ENCODE peak calls at places on chromosomes 12 and 14, in seven cellular contexts. One of them, this sample, is unnamed.

GRCh38 chr14:88346048-88346639 is 23.1 kb upstream of the KCNK10 start:
- DNase-seq in brain microvascular endothelial cell: no peak
- DNase-seq in PC-3: peak
- DNase-seq in fibroblast of mammary gland: no peak
- DNase-seq in tibial artery: no peak
- DNase-seq in AG04450: no peak
- DNase-seq in NB4: no peak
- DNase-seq in this sample: no peak

GRCh38 chr12:54220567-54220966 is 31.8 kb upstream of the SMUG1 start:
- DNase-seq in brain microvascular endothelial cell: no peak
- DNase-seq in PC-3: no peak
- DNase-seq in fibroblast of mammary gland: no peak
- DNase-seq in tibial artery: no peak
- DNase-seq in AG04450: no peak
- DNase-seq in NB4: no peak
- DNase-seq in this sample: no peak

GRCh38 chr12:20339060-20339459 is 29.3 kb upstream of the PDE3A start:
- DNase-seq in brain microvascular endothelial cell: peak
- DNase-seq in PC-3: no peak
- DNase-seq in fibroblast of mammary gland: no peak
- DNase-seq in tibial artery: no peak
- DNase-seq in AG04450: no peak
- DNase-seq in NB4: no peak
- DNase-seq in this sample: no peak

GRCh38 chr14:103209054-103209453 is 85.8 kb downstream of the TNFAIP2 start:
- DNase-seq in brain microvascular endothelial cell: no peak
- DNase-seq in PC-3: no peak
- DNase-seq in fibroblast of mammary gland: no peak
- DNase-seq in tibial artery: no peak
- DNase-seq in AG04450: no peak
- DNase-seq in NB4: no peak
- DNase-seq in this sample: no peak

GRCh38 chr12:104628338-104629135 is 171.8 kb downstream of the CHST11 start:
- DNase-seq in brain microvascular endothelial cell: no peak
- DNase-seq in PC-3: no peak
- DNase-seq in fibroblast of mammary gland: no peak
- DNase-seq in tibial artery: no peak
- DNase-seq in AG04450: no peak
- DNase-seq in NB4: no peak
- DNase-seq in this sample: no peak

GRCh38 chr12:130920711-130921381 is 32.9 kb upstream of the ADGRD1 start:
- DNase-seq in brain microvascular endothelial cell: peak
- DNase-seq in PC-3: no peak
- DNase-seq in fibroblast of mammary gland: peak
- DNase-seq in tibial artery: peak
- DNase-seq in AG04450: no peak
- DNase-seq in NB4: no peak
- DNase-seq in this sample: peak

GRCh38 chr12:18888062-18888461 is 150.1 kb downstream of the CAPZA3 start:
- DNase-seq in brain microvascular endothelial cell: no peak
- DNase-seq in PC-3: no peak
- DNase-seq in fibroblast of mammary gland: no peak
- DNase-seq in tibial artery: no peak
- DNase-seq in AG04450: no peak
- DNase-seq in NB4: no peak
- DNase-seq in this sample: no peak

GRCh38 chr14:52068741-52069616 is at the start of gene NID2:
- DNase-seq in brain microvascular endothelial cell: peak
- DNase-seq in PC-3: peak
- DNase-seq in fibroblast of mammary gland: peak
- DNase-seq in tibial artery: peak
- DNase-seq in AG04450: peak
- DNase-seq in NB4: no peak
- DNase-seq in this sample: peak

GRCh38 chr14:49363926-49364751 is 222.0 kb downstream of the RPS29 start:
- DNase-seq in brain microvascular endothelial cell: no peak
- DNase-seq in PC-3: no peak
- DNase-seq in fibroblast of mammary gland: no peak
- DNase-seq in tibial artery: no peak
- DNase-seq in AG04450: no peak
- DNase-seq in NB4: peak
- DNase-seq in this sample: no peak

GRCh38 chr12:52401926-52402325 is 4.2 kb downstream of the KRT82 start:
- DNase-seq in brain microvascular endothelial cell: no peak
- DNase-seq in PC-3: no peak
- DNase-seq in fibroblast of mammary gland: peak
- DNase-seq in tibial artery: no peak
- DNase-seq in AG04450: no peak
- DNase-seq in NB4: no peak
- DNase-seq in this sample: no peak

GRCh38 chr12:66596189-66596588 is 82.7 kb downstream of the GRIP1 start:
- DNase-seq in brain microvascular endothelial cell: no peak
- DNase-seq in PC-3: peak
- DNase-seq in fibroblast of mammary gland: peak
- DNase-seq in tibial artery: no peak
- DNase-seq in AG04450: no peak
- DNase-seq in NB4: no peak
- DNase-seq in this sample: no peak

GRCh38 chr14:87888136-87888999 is 104.6 kb downstream of the GALC start:
- DNase-seq in brain microvascular endothelial cell: no peak
- DNase-seq in PC-3: peak
- DNase-seq in fibroblast of mammary gland: peak
- DNase-seq in tibial artery: peak
- DNase-seq in AG04450: no peak
- DNase-seq in NB4: peak
- DNase-seq in this sample: no peak

GRCh38 chr12:122949816-122950215 is 16.4 kb downstream of the ABCB9 start:
- DNase-seq in brain microvascular endothelial cell: no peak
- DNase-seq in PC-3: no peak
- DNase-seq in fibroblast of mammary gland: no peak
- DNase-seq in tibial artery: no peak
- DNase-seq in AG04450: no peak
- DNase-seq in NB4: no peak
- DNase-seq in this sample: no peak

GRCh38 chr14:93914278-93914677 is 12.9 kb upstream of the FAM181A start:
- DNase-seq in brain microvascular endothelial cell: no peak
- DNase-seq in PC-3: no peak
- DNase-seq in fibroblast of mammary gland: no peak
- DNase-seq in tibial artery: no peak
- DNase-seq in AG04450: no peak
- DNase-seq in NB4: no peak
- DNase-seq in this sample: no peak

GRCh38 chr14:100263141-100263540 is 24.2 kb downstream of the YY1 start:
- DNase-seq in brain microvascular endothelial cell: no peak
- DNase-seq in PC-3: no peak
- DNase-seq in fibroblast of mammary gland: peak
- DNase-seq in tibial artery: no peak
- DNase-seq in AG04450: no peak
- DNase-seq in NB4: no peak
- DNase-seq in this sample: no peak

GRCh38 chr12:93982847-93983315 is 165.5 kb upstream of the PLXNC1 start:
- DNase-seq in brain microvascular endothelial cell: peak
- DNase-seq in PC-3: peak
- DNase-seq in fibroblast of mammary gland: peak
- DNase-seq in tibial artery: no peak
- DNase-seq in AG04450: peak
- DNase-seq in NB4: peak
- DNase-seq in this sample: no peak

GRCh38 chr14:59677771-59678211 is 101.2 kb upstream of the CCDC175 start:
- DNase-seq in brain microvascular endothelial cell: no peak
- DNase-seq in PC-3: no peak
- DNase-seq in fibroblast of mammary gland: no peak
- DNase-seq in tibial artery: peak
- DNase-seq in AG04450: peak
- DNase-seq in NB4: no peak
- DNase-seq in this sample: no peak

DNA sequence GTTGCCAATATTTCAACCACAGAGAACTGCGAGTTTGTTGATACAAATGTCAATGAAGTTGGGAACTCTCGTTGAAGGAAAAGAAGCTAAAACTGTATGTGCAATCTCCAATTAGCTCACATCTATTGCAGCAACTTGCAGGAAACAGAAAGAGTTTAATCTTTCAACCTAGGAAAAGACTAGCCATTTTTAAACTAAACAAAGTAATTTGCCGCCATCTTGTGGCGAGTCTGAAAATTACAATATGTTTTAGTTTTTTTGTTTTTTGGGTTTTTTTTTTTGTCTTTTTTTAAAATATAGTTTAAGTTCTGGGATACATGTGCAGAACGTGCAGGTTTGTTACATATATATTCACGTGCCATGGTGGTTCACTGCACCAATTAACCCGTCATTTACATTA is 131.2 kb upstream of the FOXG1 start:
- DNase-seq in brain microvascular endothelial cell: no peak
- DNase-seq in PC-3: peak
- DNase-seq in fibroblast of mammary gland: peak
- DNase-seq in tibial artery: no peak
- DNase-seq in AG04450: no peak
- DNase-seq in NB4: peak
- DNase-seq in this sample: no peak
- TF ChIP-seq CTCF in brain microvascular endothelial cell: peak
- TF ChIP-seq CTCF in PC-3: peak
- TF ChIP-seq CTCF in fibroblast of mammary gland: peak
- TF ChIP-seq CTCF in tibial artery: peak
- TF ChIP-seq CTCF in AG04450: peak
- TF ChIP-seq CTCF in NB4: no peak
- TF ChIP-seq CTCF in this sample: no peak

GRCh38 chr14:67269338-67270060 is 28.3 kb downstream of the PALS1 start:
- DNase-seq in brain microvascular endothelial cell: peak
- DNase-seq in PC-3: no peak
- DNase-seq in fibroblast of mammary gland: peak
- DNase-seq in tibial artery: no peak
- DNase-seq in AG04450: peak
- DNase-seq in NB4: no peak
- DNase-seq in this sample: no peak
- H3K4me3 ChIP-seq in brain microvascular endothelial cell: no peak
- H3K4me3 ChIP-seq in PC-3: no peak
- H3K4me3 ChIP-seq in fibroblast of mammary gland: no peak
- H3K4me3 ChIP-seq in tibial artery: no peak
- H3K4me3 ChIP-seq in AG04450: peak
- H3K4me3 ChIP-seq in NB4: no peak
- H3K4me3 ChIP-seq in this sample: no peak

DNA sequence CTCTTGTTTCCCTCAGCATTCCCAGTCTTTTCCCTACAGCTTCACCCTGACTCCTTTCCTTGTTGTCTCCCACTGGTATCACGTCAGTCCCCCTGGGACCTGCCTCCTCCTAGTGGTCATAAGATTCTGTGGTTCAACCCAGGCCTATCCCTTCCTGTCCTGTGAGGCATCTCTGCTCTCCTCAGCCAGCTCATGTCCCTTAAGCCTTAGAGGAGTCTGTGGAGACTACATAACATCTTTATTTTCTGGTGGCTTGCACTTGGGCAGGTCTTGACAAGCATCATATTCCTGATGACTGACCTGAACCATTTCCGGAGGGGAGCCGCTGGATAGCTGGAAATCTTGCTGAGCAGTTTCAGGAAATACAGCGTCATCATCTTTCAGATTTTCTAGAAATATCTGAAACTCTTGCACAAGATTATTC is 698 bp downstream of the C12orf71 start:
- DNase-seq in brain microvascular endothelial cell: peak
- DNase-seq in PC-3: peak
- DNase-seq in fibroblast of mammary gland: peak
- DNase-seq in tibial artery: no peak
- DNase-seq in AG04450: no peak
- DNase-seq in NB4: peak
- DNase-seq in this sample: no peak
- TF ChIP-seq CTCF in brain microvascular endothelial cell: peak
- TF ChIP-seq CTCF in PC-3: peak
- TF ChIP-seq CTCF in fibroblast of mammary gland: no peak
- TF ChIP-seq CTCF in tibial artery: no peak
- TF ChIP-seq CTCF in AG04450: peak
- TF ChIP-seq CTCF in NB4: no peak
- TF ChIP-seq CTCF in this sample: no peak

GRCh38 chr14:74952697-74953484 is 2.5 kb downstream of the PGF start:
- DNase-seq in brain microvascular endothelial cell: no peak
- DNase-seq in PC-3: no peak
- DNase-seq in fibroblast of mammary gland: no peak
- DNase-seq in tibial artery: no peak
- DNase-seq in AG04450: no peak
- DNase-seq in NB4: no peak
- DNase-seq in this sample: no peak
- H3K4me3 ChIP-seq in brain microvascular endothelial cell: no peak
- H3K4me3 ChIP-seq in PC-3: no peak
- H3K4me3 ChIP-seq in fibroblast of mammary gland: no peak
- H3K4me3 ChIP-seq in tibial artery: peak
- H3K4me3 ChIP-seq in AG04450: no peak
- H3K4me3 ChIP-seq in NB4: no peak
- H3K4me3 ChIP-seq in this sample: no peak

GRCh38 chr12:40330180-40330579 is 105.4 kb downstream of the LRRK2 start:
- DNase-seq in brain microvascular endothelial cell: no peak
- DNase-seq in PC-3: no peak
- DNase-seq in fibroblast of mammary gland: no peak
- DNase-seq in tibial artery: no peak
- DNase-seq in AG04450: no peak
- DNase-seq in NB4: no peak
- DNase-seq in this sample: no peak

GRCh38 chr12:40327506-40327905 is 102.7 kb downstream of the LRRK2 start:
- DNase-seq in brain microvascular endothelial cell: no peak
- DNase-seq in PC-3: no peak
- DNase-seq in fibroblast of mammary gland: peak
- DNase-seq in tibial artery: no peak
- DNase-seq in AG04450: no peak
- DNase-seq in NB4: no peak
- DNase-seq in this sample: no peak

GRCh38 chr12:40325349-40325960 is 100.7 kb downstream of the LRRK2 start:
- DNase-seq in brain microvascular endothelial cell: peak
- DNase-seq in PC-3: peak
- DNase-seq in fibroblast of mammary gland: peak
- DNase-seq in tibial artery: no peak
- DNase-seq in AG04450: no peak
- DNase-seq in NB4: peak
- DNase-seq in this sample: no peak
- TF ChIP-seq CTCF in brain microvascular endothelial cell: peak
- TF ChIP-seq CTCF in PC-3: peak
- TF ChIP-seq CTCF in fibroblast of mammary gland: peak
- TF ChIP-seq CTCF in tibial artery: no peak
- TF ChIP-seq CTCF in AG04450: peak
- TF ChIP-seq CTCF in NB4: peak
- TF ChIP-seq CTCF in this sample: no peak